ENCODE peak calls at places on chromosomes 16 and 17, in ten cellular contexts. C is PC-3; F is ovary; Z is AG04450; U is CD8-positive, alpha-beta memory T cell; S is MM.1S; P is SK-N-SH; G is cardiac fibroblast; L is lower leg skin; W is K562. R is an unnamed sample.

GRCh38 chr17:73362697-73363096 is 50.9 kb upstream of the CDC42EP4 start:
- DNase-seq in S (no peak), L (no peak), F (no peak), Z (no peak), P (no peak), W (no peak), U (no peak), C (no peak), G (no peak), R (no peak)

GRCh38 chr16:56203052-56203451 is 11.8 kb downstream of the GNAO1 start:
- DNase-seq in G (peak), P (peak), Z (no peak), L (no peak), W (peak), C (no peak), U (no peak), F (no peak), S (peak), R (peak)

GRCh38 chr17:58276423-58276822 is 4.3 kb downstream of the MPO start:
- DNase-seq in S (no peak), L (no peak), P (peak), C (no peak), G (no peak), U (no peak), Z (no peak), W (no peak), F (no peak), R (no peak)

GRCh38 chr17:233473-233941 is 52.1 kb upstream of the DOC2B start:
- DNase-seq in S (peak), L (peak), F (peak), C (no peak), Z (no peak), U (no peak), G (no peak), W (no peak), P (no peak), R (no peak)

GRCh38 chr17:42751628-42752027 is 6.8 kb upstream of the EZH1 start:
- DNase-seq in F (no peak), L (no peak), Z (no peak), P (no peak), W (peak), U (no peak), S (no peak), G (no peak), C (no peak), R (no peak)

GRCh38 chr17:34291721-34292348 is 6.3 kb downstream of the CCL11 start:
- DNase-seq in P (no peak), L (no peak), Z (no peak), S (no peak), C (peak), W (no peak), G (peak), U (no peak), F (no peak), R (no peak)

GRCh38 chr16:21598676-21599157 is 660 bp upstream of the METTL9 start:
- DNase-seq in U (no peak), L (no peak), P (no peak), F (no peak), W (peak), S (peak), Z (no peak), G (no peak), C (no peak), R (no peak)

GRCh38 chr17:61474934-61475333 is 22.7 kb downstream of the TBX4 start:
- DNase-seq in P (no peak), U (no peak), C (no peak), G (no peak), S (no peak), L (no peak), W (no peak), Z (no peak), F (no peak), R (no peak)

GRCh38 chr17:9360610-9361571 is 214.7 kb downstream of the STX8 start:
- DNase-seq in S (no peak), W (no peak), F (peak), Z (peak), U (no peak), L (no peak), P (no peak), G (peak), C (peak), R (no peak)

GRCh38 chr16:82004651-82005490 is 6.4 kb downstream of the SDR42E1 start:
- DNase-seq in U (no peak), P (peak), C (no peak), F (no peak), S (no peak), W (no peak), Z (no peak), G (no peak), L (no peak), R (no peak)

GRCh38 chr17:11330871-11331270 is 89.9 kb downstream of the SHISA6 start:
- DNase-seq in Z (no peak), W (no peak), C (no peak), U (no peak), S (no peak), G (peak), F (no peak), L (no peak), P (no peak), R (peak)
- H3K4me3 ChIP-seq in Z (no peak), W (no peak), C (no peak), U (no peak), S (no peak), G (no peak), F (no peak), L (no peak), P (no peak), R (no peak)

DNA sequence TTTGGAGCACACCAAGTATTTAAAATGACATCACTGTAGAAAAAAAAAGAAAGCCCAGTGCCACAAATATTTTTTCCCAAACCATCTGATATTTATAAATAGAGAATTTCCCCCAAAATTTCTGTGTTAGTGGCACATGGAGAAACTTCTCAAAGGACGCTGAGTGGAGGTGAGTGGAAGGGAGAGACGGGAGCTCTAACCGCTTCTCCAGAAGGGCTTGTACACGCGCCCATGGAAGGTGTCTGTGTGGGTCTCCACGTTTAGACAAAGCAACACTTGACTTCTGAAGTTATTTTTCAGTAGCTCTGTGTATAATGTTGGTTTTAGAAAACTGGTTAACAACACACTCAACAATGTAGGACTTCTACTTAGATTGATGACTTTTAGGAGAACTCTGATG is 1.0 kb downstream of the MYOCD start:
- DNase-seq in Z (no peak), U (no peak), W (no peak), S (no peak), G (no peak), P (no peak), L (no peak), F (no peak), C (no peak), R (no peak)
- H3K4me3 ChIP-seq in Z (peak), U (no peak), W (no peak), S (no peak), G (no peak), P (no peak), L (no peak), F (peak), C (no peak), R (no peak)

DNA sequence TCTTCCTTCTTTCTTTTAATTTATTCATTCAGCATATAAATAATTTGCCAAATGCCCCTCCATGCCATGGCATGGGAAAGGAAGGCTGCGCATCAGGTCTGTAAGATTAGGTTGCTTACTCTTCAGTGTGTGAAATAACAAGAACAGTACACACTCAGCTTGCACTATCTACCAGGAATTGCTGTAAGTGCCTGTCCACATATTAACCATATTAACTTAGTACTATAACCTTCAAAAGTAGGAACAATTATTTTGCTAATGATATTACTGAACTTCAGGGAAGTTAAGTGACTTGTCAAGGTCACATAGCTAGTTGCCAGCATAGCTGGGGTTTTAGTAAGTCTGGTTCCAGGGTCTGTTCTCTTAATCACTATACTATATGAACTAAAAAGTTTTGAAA is 89.2 kb upstream of the PMFBP1 start:
- DNase-seq in P (no peak), Z (no peak), U (no peak), L (no peak), W (no peak), S (no peak), G (no peak), F (no peak), C (no peak), R (no peak)
- H3K4me3 ChIP-seq in P (no peak), Z (no peak), U (no peak), L (no peak), W (no peak), S (no peak), G (no peak), F (no peak), C (no peak), R (no peak)

GRCh38 chr17:18191967-18192366 is 8.3 kb downstream of the ALKBH5 start:
- DNase-seq in P (peak), Z (no peak), S (no peak), F (no peak), G (peak), C (no peak), L (no peak), W (no peak), U (no peak), R (no peak)

GRCh38 chr17:18191071-18191667 is 7.5 kb downstream of the ALKBH5 start:
- DNase-seq in C (no peak), F (no peak), L (no peak), W (no peak), S (no peak), G (peak), Z (no peak), P (no peak), U (no peak), R (no peak)

GRCh38 chr17:18187226-18187625 is 3.6 kb downstream of the ALKBH5 start:
- DNase-seq in C (peak), L (no peak), W (no peak), G (peak), F (no peak), Z (no peak), U (no peak), P (peak), S (no peak), R (no peak)

GRCh38 chr17:18187816-18188761 is 4.5 kb downstream of the ALKBH5 start:
- DNase-seq in S (no peak), Z (no peak), L (no peak), P (peak), W (no peak), F (no peak), G (peak), U (no peak), C (peak), R (peak)

GRCh38 chr17:18190629-18191028 is 7.0 kb downstream of the ALKBH5 start:
- DNase-seq in U (no peak), F (no peak), C (no peak), L (no peak), P (no peak), W (no peak), Z (no peak), G (peak), S (no peak), R (no peak)
- H3K4me3 ChIP-seq in U (no peak), F (no peak), C (no peak), L (no peak), P (no peak), W (no peak), Z (no peak), G (no peak), S (no peak), R (no peak)

DNA sequence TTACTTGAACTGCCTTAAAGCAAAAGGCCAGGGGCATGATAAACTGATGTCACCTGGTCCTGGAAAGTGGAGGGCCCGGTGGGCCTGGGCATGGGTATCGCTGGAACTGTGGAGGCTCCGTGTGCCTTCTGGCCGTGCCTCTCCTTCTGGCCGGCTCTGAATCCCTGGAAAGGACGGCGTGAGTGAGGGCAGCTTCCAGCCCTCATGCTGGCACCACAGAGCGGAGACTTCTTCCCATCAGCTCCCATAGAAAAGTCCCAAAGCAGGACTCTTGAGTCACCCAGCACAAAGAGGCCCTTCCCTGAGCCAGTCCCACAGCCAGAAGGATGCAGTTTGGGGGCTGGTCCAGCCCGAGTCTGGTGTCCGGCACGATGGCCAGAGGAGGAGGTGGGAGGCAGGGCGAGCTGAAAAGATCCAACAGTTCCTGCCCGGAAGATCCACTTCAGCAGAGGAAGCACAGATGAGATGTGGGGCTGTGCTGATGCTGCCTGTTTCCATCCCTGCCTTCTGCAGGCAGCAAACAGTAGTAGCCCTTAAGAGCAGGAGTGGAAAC is 7.8 kb downstream of the GAA start:
- DNase-seq in P (peak), F (no peak), G (no peak), Z (no peak), S (no peak), L (peak), W (no peak), C (no peak), U (no peak), R (no peak)
- H3K4me3 ChIP-seq in P (no peak), F (no peak), G (no peak), Z (no peak), S (no peak), L (no peak), W (no peak), C (no peak), U (no peak), R (no peak)

DNA sequence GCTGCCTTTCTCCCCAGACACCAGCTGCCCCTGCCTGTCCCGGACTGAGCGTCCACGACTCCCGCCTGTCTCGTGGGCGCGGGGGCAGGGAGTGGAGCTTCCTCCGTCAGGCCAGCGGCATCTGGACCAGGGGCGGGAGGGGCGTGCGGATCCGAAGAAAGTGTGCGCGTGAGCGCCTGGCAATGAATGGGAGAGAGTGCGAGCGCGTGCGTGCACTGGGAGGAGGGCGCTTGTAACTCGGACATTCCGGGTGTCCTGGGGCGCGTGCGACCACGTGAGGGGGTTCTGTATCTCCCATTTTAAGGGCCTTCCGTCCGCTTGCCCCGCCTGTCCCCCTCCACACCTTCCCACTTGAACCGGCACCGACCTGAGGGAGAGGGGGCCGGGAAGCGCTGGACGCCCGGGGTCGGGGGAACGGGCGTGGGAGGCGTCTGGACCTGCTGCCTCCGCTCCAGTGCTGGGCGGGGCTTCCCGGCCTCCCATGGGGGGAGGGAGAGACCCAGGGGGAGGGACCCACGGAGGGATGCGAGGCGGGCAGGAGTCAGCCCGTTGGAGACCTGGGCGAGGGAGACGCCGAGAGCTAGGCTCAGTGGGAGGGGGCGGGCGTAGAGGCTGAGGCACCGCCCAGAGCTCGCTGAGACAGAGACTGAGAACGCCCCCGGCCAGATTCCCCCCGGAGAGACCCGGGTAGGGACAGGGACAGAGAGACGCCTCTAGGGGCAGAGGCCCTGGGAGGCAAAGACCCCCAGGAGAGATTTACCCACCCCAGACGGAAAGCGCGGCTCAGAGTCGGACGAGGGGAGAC is at the start of gene KREMEN2:
- DNase-seq in P (peak), L (peak), Z (no peak), G (no peak), W (peak), C (peak), S (no peak), U (no peak), F (no peak), R (peak)
- H3K4me3 ChIP-seq in P (peak), L (no peak), Z (peak), G (peak), W (peak), C (peak), S (peak), U (peak), F (peak), R (peak)

DNA sequence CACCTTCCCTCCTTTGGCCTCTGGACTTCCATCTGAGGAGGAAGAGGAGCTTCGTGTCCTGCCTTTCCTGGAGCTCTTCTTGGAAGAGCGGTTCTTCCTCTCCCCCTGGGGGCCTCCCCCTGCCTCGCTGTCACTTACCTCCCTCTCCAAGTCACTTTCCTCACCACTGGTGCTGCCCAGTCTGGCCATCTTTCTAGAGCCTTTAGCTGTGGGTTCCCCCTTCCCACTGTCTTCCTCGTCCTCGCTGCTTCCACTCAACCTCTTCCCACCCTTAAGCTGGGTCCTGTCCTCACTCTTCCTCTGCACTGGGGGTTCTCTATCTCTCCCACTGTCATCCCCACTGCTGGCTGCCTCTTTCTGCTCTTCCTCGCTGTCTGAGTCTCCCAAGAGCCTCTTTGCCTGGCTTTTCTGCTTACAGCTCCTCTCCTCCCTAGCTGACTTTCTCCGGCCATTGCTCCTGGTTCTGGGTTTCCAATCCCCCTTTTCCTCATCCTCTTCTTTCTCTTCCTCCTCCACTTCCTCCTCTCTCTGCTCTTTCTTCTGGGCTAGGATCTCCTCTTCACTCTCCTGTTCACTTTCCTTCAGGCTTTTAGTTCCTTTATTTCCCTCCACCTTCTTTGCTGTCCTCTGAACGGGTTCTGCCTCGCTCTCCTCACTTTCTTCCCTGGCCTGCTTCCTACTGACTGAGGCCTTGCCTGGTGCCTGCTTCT is 1.4 kb downstream of the HIRIP3 start:
- DNase-seq in S (no peak), L (no peak), P (no peak), G (no peak), W (no peak), Z (no peak), C (no peak), U (no peak), F (no peak), R (no peak)
- H3K4me3 ChIP-seq in S (peak), L (no peak), P (no peak), G (no peak), W (no peak), Z (no peak), C (peak), U (no peak), F (no peak), R (peak)

GRCh38 chr17:48558731-48559608 is 14.1 kb upstream of the HOXB2 start:
- DNase-seq in S (no peak), P (no peak), W (no peak), F (no peak), C (no peak), G (no peak), L (no peak), U (no peak), Z (no peak), R (no peak)

GRCh38 chr17:48561894-48562810 is 16.0 kb downstream of the HOXB4 start:
- DNase-seq in C (peak), Z (no peak), F (no peak), U (no peak), S (no peak), W (peak), L (no peak), P (no peak), G (no peak), R (no peak)

GRCh38 chr17:48559609-48560451 is 14.9 kb upstream of the HOXB2 start:
- DNase-seq in C (no peak), Z (no peak), L (no peak), S (no peak), P (no peak), W (no peak), F (no peak), G (no peak), U (no peak), R (no peak)

GRCh38 chr17:48558057-48558456 is 13.1 kb upstream of the HOXB2 start:
- DNase-seq in W (no peak), F (no peak), Z (no peak), P (no peak), U (no peak), S (no peak), L (no peak), C (no peak), G (no peak), R (no peak)

GRCh38 chr17:48560452-48560817 is 15.5 kb upstream of the HOXB2 start:
- DNase-seq in U (no peak), G (no peak), Z (no peak), P (no peak), L (no peak), W (no peak), F (no peak), S (no peak), C (no peak), R (no peak)
- H3K4me3 ChIP-seq in U (no peak), G (no peak), Z (peak), P (no peak), L (no peak), W (no peak), F (no peak), S (no peak), C (no peak), R (no peak)

GRCh38 chr16:89417352-89417751 is 73.0 kb downstream of the ANKRD11 start:
- DNase-seq in P (no peak), W (no peak), L (no peak), G (no peak), F (no peak), C (no peak), S (no peak), U (no peak), Z (no peak), R (no peak)

GRCh38 chr16:89422527-89422904 is 67.8 kb downstream of the ANKRD11 start:
- DNase-seq in C (peak), P (no peak), W (no peak), S (peak), Z (no peak), U (no peak), F (no peak), L (no peak), G (peak), R (no peak)

GRCh38 chr16:89422905-89423630 is 67.3 kb downstream of the ANKRD11 start:
- DNase-seq in L (no peak), C (peak), U (peak), P (no peak), Z (no peak), G (peak), F (no peak), S (peak), W (no peak), R (peak)

GRCh38 chr16:89418352-89418751 is 72.0 kb downstream of the ANKRD11 start:
- DNase-seq in W (no peak), Z (no peak), P (no peak), U (no peak), G (no peak), L (no peak), S (no peak), F (no peak), C (no peak), R (no peak)

GRCh38 chr16:89420204-89420603 is 70.2 kb downstream of the ANKRD11 start:
- DNase-seq in F (no peak), S (no peak), C (no peak), G (no peak), Z (no peak), U (no peak), P (no peak), W (no peak), L (no peak), R (no peak)
- H3K4me3 ChIP-seq in F (no peak), S (no peak), C (no peak), G (no peak), Z (no peak), U (no peak), P (no peak), W (no peak), L (no peak), R (no peak)

R was measured in MG63.